ENCODE peak calls at places on chromosomes 12 and 14, in nine cellular contexts. A is PC-9; J is CD8-positive, alpha-beta T cell; C is heart right ventricle; T is heart left ventricle; S is psoas muscle; F is substantia nigra; K is mammary epithelial cell; Z is ascending aorta. V is an unnamed sample.
A peak's percentile ranks its signal among the peaks of the same experiment; 100 is the strongest.

GRCh38 chr14:33085799-33086198 is 147.1 kb downstream of the NPAS3 start:
- DNase-seq in A (no peak), J (no peak), C (no peak), T (no peak), S (no peak), F (no peak), K (no peak), Z (no peak), V (no peak)

GRCh38 chr12:47808574-47809380 is 10.9 kb downstream of the HDAC7 start:
- DNase-seq in A (no peak), J (peak; percentile 56), C (peak; percentile 24), T (peak; percentile 67), S (no peak), F (no peak), K (peak; percentile 35), Z (no peak), V (no peak)

GRCh38 chr12:5525783-5526367 is 94.0 kb downstream of the NTF3 start:
- DNase-seq in A (no peak), J (no peak), C (no peak), T (no peak), S (no peak), F (no peak), K (no peak), Z (no peak), V (no peak)

GRCh38 chr14:53881161-53881846 is 75.3 kb downstream of the BMP4 start:
- DNase-seq in A (no peak), J (no peak), C (no peak), T (no peak), S (no peak), F (no peak), K (no peak), Z (no peak), V (no peak)

GRCh38 chr12:57813971-57814771 is 4.4 kb downstream of the AVIL start:
- DNase-seq in A (no peak), J (no peak), C (no peak), T (no peak), S (peak; percentile 47), F (no peak), K (no peak), Z (no peak), V (no peak)

GRCh38 chr12:119700078-119700477 is 32.1 kb downstream of the PRKAB1 start:
- DNase-seq in A (no peak), J (no peak), C (no peak), T (no peak), S (no peak), F (no peak), K (no peak), Z (no peak), V (no peak)

GRCh38 chr14:80003138-80003537 is 208.2 kb downstream of the DIO2 start:
- DNase-seq in A (no peak), J (no peak), C (no peak), T (no peak), S (no peak), F (no peak), K (no peak), Z (no peak), V (no peak)

GRCh38 chr14:77424862-77425261 is 1.5 kb upstream of the NOXRED1 start:
- DNase-seq in A (no peak), J (no peak), C (no peak), T (no peak), S (no peak), F (no peak), K (no peak), Z (no peak), V (no peak)

GRCh38 chr14:20969336-20969735 is 14.0 kb downstream of the RNASE2 start:
- DNase-seq in A (no peak), J (no peak), C (no peak), T (no peak), S (no peak), F (no peak), K (peak; percentile 52), Z (no peak), V (peak; percentile 66)

DNA sequence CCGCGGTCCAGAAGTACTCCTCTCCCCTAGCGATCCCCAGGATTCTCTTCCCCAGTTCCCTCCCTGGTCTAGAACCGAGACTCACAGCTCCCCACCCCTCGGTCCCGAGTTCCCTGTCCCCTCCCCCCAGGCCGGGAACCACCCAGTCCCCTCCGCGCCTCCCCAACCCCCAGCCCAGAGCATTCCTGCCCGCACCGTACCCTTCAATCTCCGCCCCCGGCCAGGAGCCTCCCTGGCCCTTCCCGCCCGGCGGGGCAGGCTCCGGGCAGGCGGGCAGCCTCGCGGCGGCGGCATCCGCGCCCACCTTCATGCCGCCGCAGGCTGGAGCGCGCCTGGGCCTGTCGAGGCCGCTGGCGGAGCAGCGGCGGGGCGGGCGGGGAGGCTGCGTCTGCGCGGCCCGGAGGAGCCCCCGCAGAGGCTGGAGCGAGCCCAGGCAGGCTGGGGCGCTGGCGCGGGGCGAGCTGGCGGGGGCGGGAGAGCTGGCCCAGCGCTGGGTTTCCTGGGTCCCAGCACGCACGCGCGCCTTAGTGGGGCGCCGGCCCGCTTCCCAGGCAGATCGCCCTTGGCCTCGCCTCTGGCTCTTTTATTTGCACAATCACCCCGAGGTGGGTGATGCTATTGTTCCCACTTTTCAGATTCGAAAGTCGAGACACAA is 22.2 kb upstream of the GPR132 start:
- DNase-seq in A (peak; percentile 71), J (no peak), C (peak; percentile 59), T (peak; percentile 78), S (no peak), F (no peak), K (peak; percentile 88), Z (no peak), V (no peak)
- H3K27ac ChIP-seq in A (peak overlapping the region; percentile 80), J (no peak overlapping the region), C (peak overlapping the region; percentile 47), T (peak overlapping the region; percentile 29), S (no peak overlapping the region), F (no peak overlapping the region), K (peak overlapping the region; percentile 54), Z (peak overlapping the region; percentile 70), V (peak overlapping the region; percentile 47)

GRCh38 chr12:52924764-52925716 is 20.2 kb upstream of the KRT8 start:
- DNase-seq in A (peak; percentile 78), J (no peak), C (no peak), T (no peak), S (no peak), F (no peak), K (peak; percentile 65), Z (no peak), V (no peak)
- H3K27ac ChIP-seq in A (peak overlapping the region; percentile 100), J (no peak overlapping the region), C (no peak overlapping the region), T (no peak overlapping the region), S (no peak overlapping the region), F (no peak overlapping the region), K (peak overlapping the region; percentile 62), Z (peak overlapping the region; percentile 31), V (peak overlapping the region; percentile 50)

GRCh38 chr14:104179564-104180129 is 41.3 kb downstream of the KIF26A start:
- DNase-seq in A (no peak), J (no peak), C (no peak), T (no peak), S (no peak), F (no peak), K (no peak), Z (no peak), V (no peak)
- H3K27ac ChIP-seq in A (no peak overlapping the region), J (no peak overlapping the region), C (no peak overlapping the region), T (no peak overlapping the region), S (no peak overlapping the region), F (no peak overlapping the region), K (no peak overlapping the region), Z (no peak overlapping the region), V (no peak overlapping the region)

DNA sequence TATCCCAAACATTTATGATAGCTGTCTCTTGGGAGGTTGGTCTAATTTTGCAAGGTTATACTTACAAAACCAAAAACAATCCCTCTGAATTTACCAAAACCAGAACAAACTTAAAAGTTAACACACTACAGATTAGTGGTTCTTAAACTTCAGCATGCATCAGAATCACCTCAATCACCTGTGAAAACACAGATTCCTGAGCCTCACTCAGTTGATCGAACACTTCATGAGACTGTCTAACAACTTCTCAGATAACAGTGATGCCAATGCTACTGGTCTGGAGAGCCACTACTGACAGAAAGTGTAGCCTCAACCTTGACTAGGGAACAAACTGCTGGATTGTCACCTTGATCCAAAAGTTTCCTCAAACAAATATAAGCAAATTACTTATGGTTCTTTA is 44.2 kb downstream of the ATP2B1 start:
- DNase-seq in A (no peak), J (no peak), C (no peak), T (no peak), S (no peak), F (no peak), K (no peak), Z (no peak), V (no peak)
- H3K27ac ChIP-seq in A (peak overlapping the region; percentile 90), J (no peak overlapping the region), C (no peak overlapping the region), T (no peak overlapping the region), S (no peak overlapping the region), F (no peak overlapping the region), K (no peak overlapping the region), Z (no peak overlapping the region), V (peak overlapping the region; percentile 21)

DNA sequence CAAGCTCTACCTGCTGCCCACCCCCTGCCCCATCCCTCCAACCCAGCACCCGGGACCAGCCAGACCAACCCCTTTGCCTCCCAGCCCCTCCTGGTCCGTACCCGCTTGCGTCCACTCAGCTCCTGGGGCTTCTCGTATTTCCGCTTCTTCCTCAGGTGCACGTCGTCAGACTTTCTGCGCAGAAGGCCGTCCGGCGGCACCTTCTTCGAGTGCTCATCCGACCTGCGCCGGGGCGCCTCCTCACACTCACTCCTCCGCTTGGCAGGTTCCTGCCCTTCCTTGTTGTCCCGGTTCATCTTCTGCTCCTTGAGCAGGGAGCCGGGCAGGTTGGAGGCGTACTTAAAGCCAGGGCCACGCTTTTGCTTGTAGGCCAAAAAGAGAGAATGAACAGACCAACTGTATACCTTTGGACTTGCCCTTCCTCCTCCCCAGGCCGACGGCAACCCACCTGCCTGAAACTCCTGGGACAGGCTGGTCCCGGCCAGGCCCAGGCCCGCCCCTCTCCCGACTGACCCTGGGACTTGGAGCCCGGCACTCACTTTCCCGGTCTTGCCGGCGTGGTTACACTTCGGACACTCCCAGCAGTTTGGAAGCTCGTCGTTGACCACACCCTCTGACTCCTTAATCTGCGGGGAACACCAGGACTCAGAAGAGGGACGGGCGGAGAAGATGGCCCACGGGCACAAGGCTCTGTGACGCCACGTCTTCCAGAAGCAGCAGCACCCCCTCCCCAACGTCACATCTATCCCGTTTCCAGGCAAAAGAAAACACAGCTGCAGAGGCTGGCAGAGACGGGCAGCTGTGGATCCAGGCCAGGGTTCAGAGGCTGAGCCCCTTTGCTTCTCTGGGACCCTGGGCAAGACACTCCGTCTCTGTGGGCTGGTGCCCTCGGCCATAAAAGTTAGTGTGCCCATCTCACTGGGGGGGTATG is 44.3 kb downstream of the RNF34 start:
- DNase-seq in A (no peak), J (no peak), C (no peak), T (no peak), S (no peak), F (peak; percentile 42), K (no peak), Z (no peak), V (no peak)
- H3K27ac ChIP-seq in A (no peak overlapping the region), J (no peak overlapping the region), C (no peak overlapping the region), T (no peak overlapping the region), S (no peak overlapping the region), F (peak overlapping the region; percentile 70), K (no peak overlapping the region), Z (no peak overlapping the region), V (no peak overlapping the region)

GRCh38 chr14:34463598-34463961 is 1.5 kb upstream of the SPTSSA start:
- DNase-seq in A (no peak), J (no peak), C (no peak), T (no peak), S (no peak), F (no peak), K (no peak), Z (no peak), V (no peak)
- H3K27ac ChIP-seq in A (no peak overlapping the region), J (no peak overlapping the region), C (no peak overlapping the region), T (no peak overlapping the region), S (no peak overlapping the region), F (no peak overlapping the region), K (no peak overlapping the region), Z (no peak overlapping the region), V (no peak overlapping the region)